ENCODE peak calls at places on chromosomes 11 and 22, in six cellular contexts. One of them, this sample, is unnamed.

GRCh38 chr11:11976476-11977187 is 31.8 kb downstream of the DKK3 start:
- DNase-seq in neuronal stem cell: no peak
- DNase-seq in pancreas: no peak
- DNase-seq in A549: no peak
- DNase-seq in fibroblast of lung: peak; percentile 44
- DNase-seq in aorta: peak; percentile 72
- DNase-seq in this sample: no peak

GRCh38 chr11:122784325-122785155 is 53.8 kb upstream of the CRTAM start:
- DNase-seq in fibroblast of lung: peak; percentile 94
- DNase-seq in A549: no peak
- DNase-seq in neuronal stem cell: no peak
- DNase-seq in pancreas: no peak
- DNase-seq in aorta: no peak
- DNase-seq in this sample: no peak

GRCh38 chr11:64032050-64032449 is 3.7 kb upstream of the FLRT1 start:
- DNase-seq in pancreas: no peak
- DNase-seq in fibroblast of lung: peak; percentile 5
- DNase-seq in aorta: no peak
- DNase-seq in neuronal stem cell: no peak
- DNase-seq in A549: no peak
- DNase-seq in this sample: no peak

GRCh38 chr22:21092797-21093554 is 47.2 kb downstream of the LRRC74B start:
- DNase-seq in aorta: no peak
- DNase-seq in fibroblast of lung: no peak
- DNase-seq in A549: no peak
- DNase-seq in neuronal stem cell: no peak
- DNase-seq in pancreas: no peak
- DNase-seq in this sample: no peak

GRCh38 chr11:88631497-88631896 is 294.0 kb upstream of the CTSC start:
- DNase-seq in neuronal stem cell: peak; percentile 2
- DNase-seq in fibroblast of lung: peak; percentile 53
- DNase-seq in aorta: no peak
- DNase-seq in A549: no peak
- DNase-seq in pancreas: no peak
- DNase-seq in this sample: no peak

GRCh38 chr11:22703561-22703960 is 37.1 kb downstream of the GAS2 start:
- DNase-seq in A549: no peak
- DNase-seq in pancreas: no peak
- DNase-seq in fibroblast of lung: peak; percentile 61
- DNase-seq in aorta: no peak
- DNase-seq in neuronal stem cell: no peak
- DNase-seq in this sample: no peak

GRCh38 chr11:35330924-35331323 is 88.4 kb downstream of the SLC1A2 start:
- DNase-seq in pancreas: no peak
- DNase-seq in neuronal stem cell: no peak
- DNase-seq in A549: no peak
- DNase-seq in fibroblast of lung: no peak
- DNase-seq in aorta: no peak
- DNase-seq in this sample: peak; percentile 66

GRCh38 chr22:32340437-32340836 is 17.2 kb upstream of the RFPL3 start:
- DNase-seq in pancreas: no peak
- DNase-seq in A549: no peak
- DNase-seq in aorta: no peak
- DNase-seq in neuronal stem cell: no peak
- DNase-seq in fibroblast of lung: no peak
- DNase-seq in this sample: no peak

GRCh38 chr11:64305691-64306562 is 603 bp downstream of the ESRRA start:
- DNase-seq in aorta: peak; percentile 78
- DNase-seq in fibroblast of lung: peak; percentile 20
- DNase-seq in pancreas: peak; percentile 85
- DNase-seq in neuronal stem cell: peak; percentile 67
- DNase-seq in A549: peak; percentile 38
- DNase-seq in this sample: peak; percentile 61

DNA sequence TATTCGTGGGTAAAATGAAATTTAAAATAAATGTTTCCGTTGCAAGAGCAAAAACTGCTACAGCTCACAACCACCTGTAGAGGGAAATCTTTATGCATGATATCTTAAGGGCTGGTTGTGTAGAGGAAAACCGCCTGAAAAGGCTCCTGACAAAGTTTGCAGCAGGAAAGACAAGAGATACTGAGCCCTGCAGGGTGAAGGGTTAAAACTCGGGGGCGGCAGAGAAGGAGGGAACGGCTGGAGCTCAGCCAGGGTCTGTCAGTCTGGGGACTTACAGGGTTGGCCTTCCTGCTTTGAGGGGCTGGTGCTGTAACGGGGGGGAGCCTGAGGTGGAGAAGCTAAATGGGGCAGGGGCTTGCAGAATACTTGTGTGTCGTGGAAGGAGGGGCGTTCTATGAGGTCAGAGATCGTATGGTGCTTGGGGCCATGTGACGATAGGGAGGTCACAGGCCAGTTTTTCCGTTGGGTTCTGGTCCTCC is 122.9 kb upstream of the HSD17B12 start:
- DNase-seq in fibroblast of lung: no peak
- DNase-seq in aorta: no peak
- DNase-seq in neuronal stem cell: peak; percentile 72
- DNase-seq in pancreas: no peak
- DNase-seq in A549: no peak
- DNase-seq in this sample: no peak
- H3K4me3 ChIP-seq in fibroblast of lung: no peak overlapping the region
- H3K4me3 ChIP-seq in aorta: no peak overlapping the region
- H3K4me3 ChIP-seq in neuronal stem cell: peak overlapping the region; percentile 37
- H3K4me3 ChIP-seq in pancreas: no peak overlapping the region
- H3K4me3 ChIP-seq in A549: no peak overlapping the region
- H3K4me3 ChIP-seq in this sample: no peak overlapping the region

DNA sequence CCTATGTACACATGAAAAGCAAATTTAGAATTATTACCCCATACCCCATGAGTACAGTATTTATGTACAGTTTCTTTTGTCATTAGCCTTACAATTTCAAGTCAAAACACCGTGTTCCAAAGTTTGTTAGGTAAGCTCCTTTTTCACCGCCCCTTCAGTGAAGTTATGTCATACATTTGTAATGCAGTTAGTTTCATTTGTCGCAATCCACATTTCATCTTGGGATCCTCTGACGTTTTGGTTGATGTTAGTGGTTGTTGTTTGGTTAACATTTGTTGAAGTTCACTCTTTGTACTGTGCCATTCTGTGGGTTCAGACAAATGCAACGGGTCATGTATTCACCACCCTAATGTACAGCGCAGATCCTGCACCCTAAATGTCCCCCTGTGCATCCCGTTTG is 45.2 kb downstream of the ARHGEF12 start:
- DNase-seq in pancreas: no peak
- DNase-seq in A549: no peak
- DNase-seq in fibroblast of lung: no peak
- DNase-seq in aorta: no peak
- DNase-seq in neuronal stem cell: no peak
- DNase-seq in this sample: no peak
- H3K4me1 ChIP-seq in pancreas: peaks cover 27% of the 10 kb centered on the region
- H3K4me1 ChIP-seq in A549: peaks cover 50% of the 10 kb centered on the region
- H3K4me1 ChIP-seq in fibroblast of lung: peaks cover 8% of the 10 kb centered on the region
- H3K4me1 ChIP-seq in aorta: peaks cover 4% of the 10 kb centered on the region
- H3K4me1 ChIP-seq in neuronal stem cell: peaks cover 3% of the 10 kb centered on the region
- H3K4me1 ChIP-seq in this sample: no peaks in the 10 kb centered on the region

DNA sequence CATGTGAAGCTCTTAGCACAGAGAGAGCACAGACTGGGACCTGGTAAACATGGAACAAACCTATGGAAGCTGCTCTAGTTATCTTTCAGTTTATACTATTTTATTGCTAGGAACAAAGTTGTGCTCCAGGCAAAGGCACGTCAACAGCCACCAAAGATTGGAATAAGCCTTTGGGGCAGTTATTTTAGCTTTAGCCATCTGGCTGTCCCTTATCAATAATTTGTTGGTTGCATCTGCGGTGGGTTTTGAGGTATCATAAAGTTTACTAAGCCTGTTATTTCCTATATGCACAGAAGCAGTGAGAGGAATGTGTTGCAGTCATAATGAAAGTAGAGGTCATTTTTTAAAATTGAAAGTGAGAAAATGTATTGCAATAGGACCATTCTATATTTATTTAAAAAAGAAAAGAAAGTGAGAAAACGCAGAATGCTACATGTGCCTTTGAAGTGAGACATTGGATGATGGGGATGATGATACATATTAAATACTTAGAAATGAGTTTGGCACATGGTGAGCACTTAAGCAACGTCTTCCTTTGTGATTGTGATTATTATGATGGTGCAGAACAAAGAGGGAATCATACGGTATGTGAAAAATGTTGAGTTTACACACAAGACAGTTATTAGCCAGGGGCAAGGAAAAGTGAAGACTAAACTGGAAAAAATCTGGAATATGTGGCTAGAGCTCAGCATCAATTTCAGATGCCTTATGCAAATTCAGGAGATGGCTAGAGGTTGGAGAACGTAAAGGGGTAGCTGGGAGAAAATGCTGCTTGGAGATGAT is 58.3 kb downstream of the PRR5L start:
- DNase-seq in aorta: no peak
- DNase-seq in A549: no peak
- DNase-seq in neuronal stem cell: no peak
- DNase-seq in pancreas: no peak
- DNase-seq in fibroblast of lung: peak; percentile 94
- DNase-seq in this sample: no peak
- H3K4me3 ChIP-seq in aorta: no peak overlapping the region
- H3K4me3 ChIP-seq in A549: no peak overlapping the region
- H3K4me3 ChIP-seq in neuronal stem cell: no peak overlapping the region
- H3K4me3 ChIP-seq in pancreas: no peak overlapping the region
- H3K4me3 ChIP-seq in fibroblast of lung: no peak overlapping the region
- H3K4me3 ChIP-seq in this sample: no peak overlapping the region

DNA sequence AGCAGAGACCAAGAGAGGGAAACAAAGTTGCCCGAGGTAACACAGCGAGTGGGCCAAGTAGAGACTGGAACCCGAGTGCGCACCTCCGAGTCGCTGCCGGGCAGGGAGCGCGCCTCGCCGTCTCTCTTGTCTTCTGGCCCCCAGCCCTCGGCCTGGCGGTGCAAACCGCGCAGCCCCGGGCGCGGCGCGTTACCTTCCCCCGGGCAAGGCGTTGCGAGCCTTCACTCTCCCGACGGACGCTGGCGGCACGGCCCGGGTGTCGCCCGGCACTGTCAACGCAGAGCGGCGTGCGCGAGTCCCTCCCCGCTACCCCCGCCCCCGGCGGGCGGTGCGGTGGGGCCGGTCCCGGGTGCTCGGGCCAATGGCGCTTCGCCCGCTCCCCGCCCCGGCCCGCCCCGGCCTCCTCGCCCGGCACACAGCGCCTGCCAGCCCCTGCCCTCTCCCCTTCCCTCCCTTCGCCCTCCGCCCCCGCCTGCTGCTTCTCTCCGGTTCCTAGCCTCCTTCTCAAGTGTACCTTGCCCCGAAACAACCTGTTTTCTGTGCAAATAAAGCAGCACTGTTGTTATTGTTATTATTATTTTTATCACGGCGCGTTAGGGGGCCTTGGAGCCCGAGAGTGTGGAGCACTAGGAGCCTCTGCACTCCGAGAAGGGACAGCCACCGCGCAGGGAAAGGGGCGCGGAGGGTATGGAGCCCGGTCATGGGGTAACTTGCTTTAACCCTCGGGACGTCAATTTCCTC is at the start of gene SYTL2:
- DNase-seq in pancreas: peak; percentile 71
- DNase-seq in A549: peak; percentile 75
- DNase-seq in fibroblast of lung: peak; percentile 61
- DNase-seq in aorta: peak; percentile 82
- DNase-seq in neuronal stem cell: peak; percentile 73
- DNase-seq in this sample: peak; percentile 78
- H3K4me1 ChIP-seq in pancreas: no peaks in the 10 kb centered on the region
- H3K4me1 ChIP-seq in A549: peaks cover 42% of the 10 kb centered on the region
- H3K4me1 ChIP-seq in fibroblast of lung: peaks cover 6% of the 10 kb centered on the region
- H3K4me1 ChIP-seq in aorta: no peaks in the 10 kb centered on the region
- H3K4me1 ChIP-seq in neuronal stem cell: peaks cover 3% of the 10 kb centered on the region
- H3K4me1 ChIP-seq in this sample: peaks cover 26% of the 10 kb centered on the region

GRCh38 chr11:121295246-121296007 is 2.9 kb downstream of the SC5D start:
- DNase-seq in neuronal stem cell: peak; percentile 14
- DNase-seq in A549: no peak
- DNase-seq in fibroblast of lung: no peak
- DNase-seq in pancreas: no peak
- DNase-seq in aorta: no peak
- DNase-seq in this sample: no peak
- H3K4me3 ChIP-seq in neuronal stem cell: peak overlapping the region; percentile 88
- H3K4me3 ChIP-seq in A549: no peak overlapping the region
- H3K4me3 ChIP-seq in fibroblast of lung: no peak overlapping the region
- H3K4me3 ChIP-seq in pancreas: no peak overlapping the region
- H3K4me3 ChIP-seq in aorta: no peak overlapping the region
- H3K4me3 ChIP-seq in this sample: no peak overlapping the region

GRCh38 chr22:44455151-44455962 is 42.7 kb downstream of the RTL6 start:
- DNase-seq in A549: no peak
- DNase-seq in pancreas: no peak
- DNase-seq in fibroblast of lung: no peak
- DNase-seq in neuronal stem cell: no peak
- DNase-seq in aorta: no peak
- DNase-seq in this sample: peak; percentile 87

GRCh38 chr22:44452531-44453420 is 45.3 kb downstream of the RTL6 start:
- DNase-seq in neuronal stem cell: no peak
- DNase-seq in A549: no peak
- DNase-seq in fibroblast of lung: no peak
- DNase-seq in aorta: no peak
- DNase-seq in pancreas: no peak
- DNase-seq in this sample: no peak

GRCh38 chr22:44455963-44456358 is 42.1 kb downstream of the RTL6 start:
- DNase-seq in A549: no peak
- DNase-seq in aorta: no peak
- DNase-seq in pancreas: no peak
- DNase-seq in fibroblast of lung: no peak
- DNase-seq in neuronal stem cell: no peak
- DNase-seq in this sample: no peak

GRCh38 chr22:44453441-44454112 is 44.5 kb downstream of the RTL6 start:
- DNase-seq in neuronal stem cell: no peak
- DNase-seq in fibroblast of lung: no peak
- DNase-seq in pancreas: no peak
- DNase-seq in A549: no peak
- DNase-seq in aorta: no peak
- DNase-seq in this sample: no peak

GRCh38 chr22:44454113-44454769 is 43.8 kb downstream of the RTL6 start:
- DNase-seq in aorta: no peak
- DNase-seq in fibroblast of lung: no peak
- DNase-seq in neuronal stem cell: no peak
- DNase-seq in A549: no peak
- DNase-seq in pancreas: no peak
- DNase-seq in this sample: no peak
- H3K4me1 ChIP-seq in aorta: no peaks in the 10 kb centered on the region
- H3K4me1 ChIP-seq in fibroblast of lung: peaks cover 5% of the 10 kb centered on the region
- H3K4me1 ChIP-seq in neuronal stem cell: no peaks in the 10 kb centered on the region
- H3K4me1 ChIP-seq in A549: peaks cover 12% of the 10 kb centered on the region
- H3K4me1 ChIP-seq in pancreas: no peaks in the 10 kb centered on the region
- H3K4me1 ChIP-seq in this sample: peaks cover 29% of the 10 kb centered on the region

DNA sequence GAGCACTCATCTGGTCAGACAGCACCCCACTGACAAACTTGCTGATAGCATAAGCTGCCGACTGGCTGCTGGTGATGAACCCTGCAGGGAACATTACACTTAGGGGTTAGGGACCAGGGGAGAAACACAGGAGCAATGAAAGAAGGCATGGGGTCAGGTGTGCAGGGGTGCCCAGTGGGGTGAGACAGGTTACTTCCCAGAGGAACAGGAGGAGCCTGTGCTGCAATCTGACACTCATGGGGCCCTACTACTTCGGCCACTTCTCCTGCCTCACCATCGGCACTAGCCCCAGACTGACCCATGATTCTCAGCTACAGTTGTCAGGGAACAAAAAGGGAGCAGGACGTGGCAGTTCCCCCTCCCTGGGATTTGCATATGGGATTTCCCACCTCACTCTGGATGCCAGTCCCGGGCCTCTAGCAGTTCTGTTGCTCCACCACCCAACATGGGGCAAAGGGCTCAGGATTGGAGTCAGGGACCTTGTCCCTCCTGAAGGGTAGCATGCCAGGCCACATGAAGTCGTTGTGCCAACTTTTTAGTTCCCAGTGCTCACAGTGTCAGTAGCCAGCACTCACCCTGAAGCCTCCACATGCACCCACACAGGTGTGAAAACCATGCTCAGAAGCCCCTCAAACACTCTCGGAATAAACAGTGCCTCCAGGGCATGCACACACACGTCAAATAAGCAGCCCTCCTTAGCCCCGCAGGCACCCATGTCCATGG is 2.2 kb downstream of the SLC37A4 start:
- DNase-seq in aorta: no peak
- DNase-seq in neuronal stem cell: no peak
- DNase-seq in A549: no peak
- DNase-seq in pancreas: no peak
- DNase-seq in fibroblast of lung: no peak
- DNase-seq in this sample: no peak
- H3K4me3 ChIP-seq in aorta: no peak overlapping the region
- H3K4me3 ChIP-seq in neuronal stem cell: peak overlapping the region; percentile 0
- H3K4me3 ChIP-seq in A549: no peak overlapping the region
- H3K4me3 ChIP-seq in pancreas: peak overlapping the region; percentile 13
- H3K4me3 ChIP-seq in fibroblast of lung: no peak overlapping the region
- H3K4me3 ChIP-seq in this sample: no peak overlapping the region

This sample was measured in CD8-positive, alpha-beta memory T cell.